ENCODE peak calls at places on chromosome 19, in four cellular contexts. G is left lung, K is astrocyte, I is tibial artery. T is an unnamed sample.

GRCh38 chr19:35963514-35963913 is 27.3 kb downstream of the LRFN3 start:
- DNase-seq in K (peak; percentile 39), G (no peak), I (no peak), T (peak; percentile 88)

GRCh38 chr19:4676955-4677731 is 7.0 kb upstream of the MYDGF start:
- DNase-seq in I (no peak), K (no peak), G (no peak), T (no peak)

GRCh38 chr19:40803857-40804782 is 5.1 kb downstream of the EGLN2 start:
- DNase-seq in G (peak; percentile 79), I (no peak), K (no peak), T (no peak)

GRCh38 chr19:18771328-18772242 is 19.5 kb downstream of the COMP start:
- DNase-seq in K (no peak), G (no peak), I (no peak), T (no peak)

GRCh38 chr19:3368441-3368795 is 2.0 kb downstream of the NFIC start:
- DNase-seq in K (no peak), G (no peak), I (no peak), T (no peak)

GRCh38 chr19:30887042-30887441 is 462.2 kb downstream of the TSHZ3 start:
- DNase-seq in K (no peak), I (no peak), G (no peak), T (peak; percentile 80)

GRCh38 chr19:49718511-49718910 is 27.6 kb downstream of the CPT1C start:
- DNase-seq in G (no peak), I (no peak), K (no peak), T (no peak)

GRCh38 chr19:4967738-4968461 is 1.0 kb upstream of the KDM4B start:
- DNase-seq in K (no peak), I (no peak), G (no peak), T (no peak)

GRCh38 chr19:50416034-50416814 is 2.5 kb upstream of the SPIB start:
- DNase-seq in G (no peak), I (no peak), K (no peak), T (no peak)

GRCh38 chr19:48954011-48954594 is 572 bp upstream of the BAX start:
- DNase-seq in I (no peak), K (no peak), G (no peak), T (no peak)

GRCh38 chr19:48874309-48875135 is 2.3 kb downstream of the PPP1R15A start:
- DNase-seq in K (peak; percentile 66), I (no peak), G (peak; percentile 58), T (no peak)

GRCh38 chr19:49685845-49686332 is 3.5 kb upstream of the ADM5 start:
- DNase-seq in K (no peak), G (no peak), I (no peak), T (no peak)

GRCh38 chr19:17473041-17473440 is 2.7 kb downstream of the SLC27A1 start:
- DNase-seq in I (no peak), K (peak; percentile 83), G (no peak), T (no peak)

GRCh38 chr19:42081584-42082258 is 5.8 kb downstream of the ZNF574 start:
- DNase-seq in K (peak; percentile 26), G (no peak), I (no peak), T (no peak)

GRCh38 chr19:17327654-17328516 is 6.8 kb downstream of the ANO8 start:
- DNase-seq in G (peak; percentile 81), K (no peak), I (no peak), T (no peak)

GRCh38 chr19:53101518-53101917 is 1.7 kb downstream of the ZNF160 start:
- DNase-seq in G (no peak), K (no peak), I (no peak), T (peak; percentile 30)

DNA sequence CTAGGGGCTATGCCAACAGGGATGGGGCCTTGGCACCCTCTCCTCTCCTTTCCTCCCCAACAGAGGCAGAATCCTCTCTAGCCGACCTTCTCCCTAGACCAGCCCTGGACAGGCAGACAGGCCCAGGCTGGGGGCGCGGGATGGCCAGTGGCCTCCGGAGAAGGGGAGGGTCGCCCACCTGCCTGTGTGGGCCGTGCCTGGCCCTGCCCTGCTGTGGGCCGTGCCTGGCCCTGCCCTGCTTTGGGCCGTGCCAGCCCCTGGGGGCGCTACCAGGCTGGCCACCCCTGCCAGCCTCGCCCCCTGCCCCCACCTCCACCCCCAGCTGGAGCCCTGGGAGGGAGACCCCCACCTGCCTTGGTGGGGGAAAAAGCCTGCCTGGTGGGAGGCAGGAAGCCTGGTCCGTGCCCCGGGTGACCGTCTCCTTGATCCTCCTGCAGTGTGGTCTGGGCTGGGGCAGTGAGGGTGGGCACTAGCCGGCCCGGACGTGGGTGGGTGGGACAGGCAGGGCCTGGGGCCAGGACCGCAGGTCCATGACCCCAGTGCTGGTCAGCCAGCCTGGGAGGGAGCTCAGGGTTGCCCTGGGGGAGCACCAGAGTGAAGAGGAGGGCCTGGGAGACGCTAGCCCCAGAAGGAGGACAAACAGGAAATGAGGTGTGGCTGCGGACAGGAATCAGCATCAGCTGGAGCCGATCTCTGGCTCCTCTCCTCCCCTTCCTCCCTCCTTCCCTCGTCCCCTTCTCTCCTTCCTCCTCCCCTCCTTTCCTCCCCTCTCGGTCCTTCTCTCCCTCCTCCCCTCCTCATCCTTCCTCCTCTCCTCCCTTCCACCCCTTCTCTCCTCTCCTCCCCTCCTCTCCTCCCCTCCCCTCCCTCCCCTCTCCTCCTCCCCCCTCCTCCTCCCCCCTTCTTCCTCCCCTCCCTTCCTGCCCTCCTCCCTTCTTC is 5.1 kb upstream of the MKNK2 start:
- DNase-seq in K (peak; percentile 63), G (no peak), I (peak; percentile 67), T (no peak)
- TF ChIP-seq CTCF in K (no peak), G (no peak), I (no peak), T (no peak)

GRCh38 chr19:8340341-8341096 is 2.5 kb downstream of the KANK3 start:
- DNase-seq in I (no peak), K (no peak), G (no peak), T (no peak)

GRCh38 chr19:8338835-8339234 is 4.2 kb downstream of the KANK3 start:
- DNase-seq in G (no peak), I (no peak), K (no peak), T (no peak)

GRCh38 chr19:8343483-8343844 is 402 bp upstream of the KANK3 start:
- DNase-seq in I (no peak), K (no peak), G (no peak), T (no peak)

GRCh38 chr19:8342316-8342683 is 762 bp downstream of the KANK3 start:
- DNase-seq in K (no peak), I (no peak), G (no peak), T (no peak)

DNA sequence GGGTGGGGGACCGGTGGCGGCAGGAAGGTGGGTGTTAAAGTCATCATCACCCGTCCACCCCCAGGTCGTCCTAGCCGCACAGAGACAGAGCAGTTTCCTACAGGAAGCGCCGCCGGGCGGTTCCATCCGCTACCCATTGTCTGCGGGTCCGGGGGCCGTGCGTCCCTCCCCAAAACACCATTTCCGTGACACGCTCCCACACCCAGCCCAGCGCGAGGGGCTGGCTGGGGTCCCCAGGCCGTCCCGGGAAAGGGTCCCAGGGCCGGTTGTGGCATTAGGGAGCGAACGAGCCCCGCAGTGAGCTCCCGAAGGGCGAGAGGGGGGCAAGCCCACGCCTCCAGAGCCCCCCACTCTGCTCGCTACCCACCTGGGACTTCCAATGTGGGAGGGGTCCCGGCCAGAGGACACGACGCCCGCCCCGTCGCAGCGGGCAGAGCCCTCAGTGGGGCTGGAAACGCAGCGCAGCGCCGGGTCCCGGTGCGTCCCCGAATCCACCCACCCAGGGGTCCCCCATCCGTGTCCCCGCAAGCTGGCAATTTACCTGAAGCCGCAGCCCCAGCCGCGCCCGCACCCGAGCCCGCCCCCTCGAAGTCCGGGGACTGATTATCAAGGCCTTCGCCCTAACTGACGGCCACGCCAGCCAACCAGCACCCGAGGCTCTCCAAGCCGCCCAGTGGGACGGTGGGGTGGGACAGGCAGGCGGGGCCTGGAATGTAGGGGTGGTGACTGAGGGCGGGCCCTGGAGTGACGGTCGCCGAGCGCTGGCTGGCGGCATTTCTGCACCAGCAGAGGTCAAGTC is at the start of gene KANK3:
- DNase-seq in I (peak; percentile 94), K (peak; percentile 92), G (peak; percentile 97), T (peak; percentile 92)
- TF ChIP-seq CTCF in I (no peak), K (no peak), G (no peak), T (no peak)

DNA sequence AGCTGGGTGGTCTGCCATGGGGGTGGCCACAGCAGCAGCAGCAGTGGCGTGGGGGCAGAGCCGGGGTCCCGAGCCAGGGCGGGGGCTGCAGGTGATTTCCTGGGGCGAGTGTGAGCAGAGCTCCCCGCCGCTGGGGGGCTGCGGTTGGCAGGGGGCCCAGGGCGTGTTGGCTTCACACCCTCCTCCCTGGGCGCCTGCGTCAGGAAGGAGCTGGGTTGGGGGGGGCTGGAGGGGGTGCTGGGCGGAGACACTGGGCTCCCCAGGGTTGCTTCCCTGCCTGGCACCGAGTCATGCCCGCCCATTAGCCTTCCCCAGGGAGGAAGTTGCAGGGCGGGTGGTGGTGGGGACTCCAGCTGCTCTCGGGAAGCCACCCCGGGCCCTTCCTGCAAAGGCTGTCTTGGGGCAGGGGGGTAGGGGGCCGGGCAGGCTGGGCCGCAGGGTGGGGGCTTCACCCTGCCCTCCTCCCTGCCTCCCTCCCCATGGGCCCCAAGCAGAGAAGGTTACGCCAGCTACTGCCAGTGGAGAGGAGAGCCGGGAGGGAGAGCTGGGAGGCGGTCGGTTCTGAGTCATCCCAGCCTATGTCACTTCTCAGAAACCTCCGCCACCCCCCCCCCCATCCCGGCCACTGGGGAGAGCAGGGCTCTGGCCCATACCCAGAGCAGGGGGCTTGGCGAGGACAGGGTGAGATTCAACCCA is 4.6 kb downstream of the MIDN start:
- DNase-seq in G (peak; percentile 95), I (peak; percentile 95), K (peak; percentile 95), T (peak; percentile 98)
- TF ChIP-seq CTCF in G (no peak), I (peak; percentile 40), K (no peak), T (peak; percentile 26)

DNA sequence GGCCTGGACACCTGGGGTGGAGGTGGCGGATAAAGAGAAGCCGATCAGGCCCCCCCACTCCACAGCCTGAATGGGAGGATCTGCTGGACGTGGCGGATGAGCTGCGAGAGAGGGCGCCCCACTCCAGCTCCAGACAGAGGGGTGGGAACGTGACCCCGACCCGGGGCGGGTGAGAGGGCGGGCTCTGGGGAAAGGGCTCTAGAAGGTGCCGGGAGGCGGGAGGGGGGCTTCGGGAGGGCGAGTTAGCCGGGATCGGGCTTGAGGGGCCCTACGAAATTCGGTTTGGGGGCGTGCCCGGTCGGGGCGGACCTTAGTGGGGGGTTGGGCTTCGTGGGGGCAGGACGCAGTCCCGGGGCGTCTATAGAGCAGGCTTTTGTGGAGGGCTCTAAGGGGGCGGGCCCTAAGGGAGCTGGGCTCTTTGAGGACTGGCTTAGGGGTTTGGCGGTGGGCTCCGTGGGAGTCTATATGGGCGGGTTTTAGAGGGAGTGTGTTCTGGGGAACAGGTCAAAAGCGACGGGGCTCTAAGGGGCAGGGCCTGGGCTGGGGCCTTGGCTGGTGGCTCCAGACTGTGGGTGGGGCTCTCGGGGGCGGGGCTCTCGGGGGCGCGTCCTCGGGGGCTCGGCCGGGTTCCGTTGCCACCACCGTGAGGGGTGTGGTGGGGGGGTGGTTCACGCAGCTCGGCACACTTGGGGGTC is 4.1 kb upstream of the NANOS3 start:
- DNase-seq in I (no peak), K (no peak), G (no peak), T (no peak)
- TF ChIP-seq CTCF in I (no peak), K (no peak), G (no peak), T (no peak)

T was measured in osteocyte.